ENCODE peak calls at places on chromosomes 16 and 17, in seven cellular contexts. F, X, B, G, Y, O and N are unnamed samples.

GRCh38 chr16:30992931-30993816 is 8.2 kb downstream of the HSD3B7 start:
- DNase-seq in O (no peak), X (no peak), Y (no peak), B (no peak), G (no peak), F (no peak), N (no peak)

GRCh38 chr17:73521376-73521775 is 122.9 kb downstream of the SDK2 start:
- DNase-seq in B (peak; percentile 63), G (no peak), F (no peak), Y (no peak), X (no peak), O (peak; percentile 59), N (no peak)

GRCh38 chr16:519425-519824 is 8.1 kb upstream of the CAPN15 start:
- DNase-seq in B (no peak), O (no peak), Y (no peak), F (no peak), G (no peak), X (no peak), N (no peak)

GRCh38 chr17:1137465-1137894 is 42.3 kb downstream of the ABR start:
- DNase-seq in F (no peak), B (no peak), G (no peak), X (no peak), O (no peak), Y (no peak), N (no peak)

GRCh38 chr17:34354637-34355036 is 1.6 kb upstream of the CCL13 start:
- DNase-seq in O (no peak), F (no peak), G (no peak), B (no peak), Y (no peak), X (no peak), N (no peak)

GRCh38 chr17:60077672-60078519 is 825 bp downstream of the HEATR6 start:
- DNase-seq in F (no peak), Y (no peak), G (no peak), O (no peak), X (no peak), B (no peak), N (peak; percentile 39)

GRCh38 chr17:1474402-1475189 is 17.9 kb downstream of the MYO1C start:
- DNase-seq in O (no peak), B (no peak), G (no peak), Y (no peak), X (no peak), F (peak; percentile 54), N (peak; percentile 92)

GRCh38 chr16:56911771-56912541 is 20.0 kb upstream of the HERPUD1 start:
- DNase-seq in B (no peak), X (no peak), F (no peak), O (peak; percentile 89), Y (peak; percentile 55), G (no peak), N (peak; percentile 71)

GRCh38 chr17:27477971-27478684 is 21.9 kb downstream of the KSR1 start:
- DNase-seq in Y (no peak), B (no peak), O (no peak), X (no peak), G (no peak), F (no peak), N (no peak)

GRCh38 chr17:9241774-9242496 is 220.6 kb downstream of the NTN1 start:
- DNase-seq in X (no peak), B (no peak), F (no peak), G (no peak), O (no peak), Y (peak; percentile 64), N (no peak)

GRCh38 chr16:85077039-85077438 is 35.2 kb downstream of the CIBAR2 start:
- DNase-seq in G (no peak), Y (no peak), X (no peak), F (no peak), O (no peak), B (no peak), N (no peak)

GRCh38 chr17:47096343-47096742 is 92.8 kb downstream of the CDC27 start:
- DNase-seq in B (no peak), O (no peak), G (no peak), F (no peak), X (no peak), Y (no peak), N (no peak)

GRCh38 chr17:83064732-83065659 is 14.4 kb upstream of the METRNL start:
- DNase-seq in Y (peak; percentile 63), X (no peak), O (peak; percentile 68), G (no peak), B (peak; percentile 34), F (peak; percentile 7), N (no peak)

GRCh38 chr17:66952681-66953638 is 11.5 kb upstream of the CACNG4 start:
- DNase-seq in X (no peak), F (peak; percentile 46), B (no peak), G (no peak), Y (no peak), O (no peak), N (no peak)

GRCh38 chr16:35734728-35735402 is 2275.5 kb downstream of the TP53TG3F start:
- DNase-seq in B (no peak), G (no peak), F (no peak), O (no peak), Y (no peak), X (no peak), N (no peak)

GRCh38 chr16:69217433-69217832 is 30.5 kb downstream of the SNTB2 start:
- DNase-seq in Y (no peak), G (no peak), F (no peak), X (peak; percentile 29), B (no peak), O (no peak), N (no peak)

GRCh38 chr17:48873212-48873611 is 19.4 kb upstream of the ATP5MC1 start:
- DNase-seq in Y (peak; percentile 39), B (no peak), G (no peak), X (no peak), O (no peak), F (no peak), N (no peak)

GRCh38 chr16:4576008-4576407 is 19.9 kb downstream of the C16orf96 start:
- DNase-seq in O (no peak), B (no peak), Y (no peak), G (no peak), F (no peak), X (no peak), N (no peak)

GRCh38 chr17:44543213-44543904 is 13.9 kb upstream of the FZD2 start:
- DNase-seq in B (no peak), X (no peak), O (no peak), F (no peak), G (no peak), Y (no peak), N (no peak)

GRCh38 chr16:12658506-12658905 is 145.2 kb downstream of the CPPED1 start:
- DNase-seq in F (no peak), X (no peak), B (no peak), O (no peak), Y (no peak), G (no peak), N (no peak)

GRCh38 chr16:1428511-1428910 is 2.4 kb upstream of the PERCC1 start:
- DNase-seq in F (no peak), O (peak; percentile 91), X (no peak), G (no peak), B (no peak), Y (peak; percentile 65), N (no peak)